ENCODE peak calls at places on chromosomes 7 and 10, in eight cellular contexts. S is natural killer cell, O is thyroid gland, V is neural crest cell, G is cardiac muscle cell, R is heart left ventricle, C is H9, L is IMR-90. A is an unnamed sample.

GRCh38 chr10:70441161-70441876 is at the start of gene NODAL:
- DNase-seq in C (peak), S (no peak), G (no peak), R (no peak), V (no peak), O (no peak), L (no peak), A (no peak)

GRCh38 chr10:130047336-130047735 is 63.3 kb downstream of the C10orf143 start:
- DNase-seq in O (no peak), S (no peak), V (no peak), G (no peak), L (no peak), R (no peak), C (no peak), A (no peak)

GRCh38 chr10:49435225-49435624 is 39.3 kb upstream of the DRGX start:
- DNase-seq in O (no peak), V (no peak), R (no peak), L (no peak), G (no peak), C (no peak), S (no peak), A (no peak)

GRCh38 chr7:43505412-43505811 is 77.5 kb upstream of the STK17A start:
- DNase-seq in R (no peak), G (no peak), V (no peak), C (no peak), O (no peak), S (no peak), L (no peak), A (no peak)

GRCh38 chr7:12090757-12091134 is 120.3 kb upstream of the TMEM106B start:
- DNase-seq in C (no peak), L (no peak), O (no peak), G (peak), S (no peak), V (no peak), R (no peak), A (no peak)

GRCh38 chr10:72784551-72785421 is 92.8 kb downstream of the MCU start:
- DNase-seq in S (no peak), C (no peak), V (peak), L (peak), O (no peak), G (peak), R (peak), A (no peak)

GRCh38 chr7:151897201-151897711 is 20.3 kb upstream of the PRKAG2 start:
- DNase-seq in R (no peak), G (peak), O (no peak), V (no peak), S (no peak), C (peak), L (no peak), A (no peak)

GRCh38 chr10:25565570-25565969 is 368.5 kb upstream of the MYO3A start:
- DNase-seq in V (no peak), S (no peak), R (no peak), L (no peak), C (no peak), O (no peak), G (no peak), A (no peak)

GRCh38 chr10:13956826-13957225 is 370.1 kb downstream of the PRPF18 start:
- DNase-seq in C (no peak), L (peak), R (peak), G (peak), S (no peak), O (peak), V (no peak), A (no peak)
- TF ChIP-seq CTCF in C (no peak), L (peak), R (no peak), G (peak), S (no peak), O (peak), V (no peak), A (no peak)

GRCh38 chr7:132183822-132184380 is 392.4 kb downstream of the PLXNA4 start:
- DNase-seq in S (no peak), O (no peak), V (no peak), R (no peak), G (no peak), L (no peak), C (no peak), A (no peak)
- TF ChIP-seq CTCF in S (no peak), O (no peak), V (no peak), R (no peak), G (no peak), L (no peak), C (no peak), A (no peak)

GRCh38 chr10:122939819-122940543 is 14.0 kb downstream of the C10orf88 start:
- DNase-seq in V (no peak), R (no peak), O (no peak), G (peak), L (peak), C (no peak), S (no peak), A (no peak)

GRCh38 chr10:122939133-122939532 is 14.9 kb downstream of the C10orf88 start:
- DNase-seq in G (no peak), V (no peak), C (no peak), S (no peak), O (no peak), R (no peak), L (no peak), A (no peak)
- TF ChIP-seq CTCF in G (no peak), V (no peak), C (no peak), S (no peak), O (no peak), R (no peak), L (no peak), A (no peak)

DNA sequence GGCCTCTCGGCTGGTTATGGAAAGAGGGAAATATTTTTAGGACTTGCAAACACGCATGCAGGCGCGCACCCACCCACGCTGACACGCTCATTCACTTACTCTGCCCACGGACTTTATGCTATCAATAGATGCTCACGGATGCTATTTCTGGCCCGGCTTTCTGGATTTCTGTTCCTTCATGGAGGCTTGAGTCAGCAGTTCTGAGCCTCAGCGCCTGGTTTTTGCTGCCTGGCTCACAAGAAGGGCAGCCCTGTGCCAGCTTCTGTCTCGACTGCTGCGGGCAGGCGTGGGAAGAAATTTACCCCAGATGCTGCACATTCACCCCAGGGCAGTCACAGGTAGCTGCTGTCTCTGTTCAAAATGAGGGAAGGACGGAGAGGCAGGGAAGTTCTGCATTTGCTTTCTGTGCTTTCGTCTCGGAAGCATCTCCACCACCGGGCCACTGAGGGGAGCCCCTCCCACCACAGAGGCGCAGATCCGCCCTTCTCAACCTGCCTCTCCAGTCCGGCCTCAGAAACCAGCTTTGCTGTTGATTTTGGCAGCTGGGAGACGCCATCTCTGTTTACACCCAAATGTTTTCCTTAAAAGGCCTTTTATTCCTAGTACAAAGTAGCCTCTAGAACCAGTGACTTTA is 116.2 kb upstream of the BTBD16 start:
- DNase-seq in O (no peak), R (peak), L (peak), G (peak), V (no peak), C (peak), S (no peak), A (no peak)
- TF ChIP-seq CTCF in O (no peak), R (no peak), L (no peak), G (no peak), V (no peak), C (peak), S (no peak), A (no peak)

GRCh38 chr7:13879143-13879542 is 110.3 kb downstream of the ETV1 start:
- DNase-seq in C (no peak), R (no peak), L (no peak), O (no peak), S (no peak), V (no peak), G (no peak), A (no peak)
- TF ChIP-seq CTCF in C (no peak), R (no peak), L (no peak), O (no peak), S (no peak), V (no peak), G (no peak), A (no peak)

DNA sequence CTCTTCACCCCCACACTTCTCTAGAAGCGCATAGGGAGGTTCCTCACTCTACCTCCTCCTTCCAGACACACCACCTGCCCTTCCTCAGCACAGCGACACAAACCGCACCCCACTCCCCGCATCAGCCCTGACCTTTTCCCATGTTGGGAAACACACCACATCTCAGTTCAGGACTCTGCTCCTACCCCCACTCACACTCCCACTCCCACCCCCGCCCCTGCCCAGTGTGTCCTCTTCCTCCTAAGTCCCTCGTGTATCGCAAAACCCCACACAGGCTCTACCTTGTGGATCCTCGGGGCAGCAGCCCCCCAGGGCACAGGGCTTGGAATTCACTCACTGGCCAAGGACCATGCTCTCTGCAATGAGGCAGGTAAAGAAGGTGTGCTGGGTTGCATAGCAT is 4.2 kb upstream of the AOC1 start:
- DNase-seq in O (no peak), R (no peak), V (no peak), C (peak), G (no peak), L (no peak), S (no peak), A (no peak)
- TF ChIP-seq CTCF in O (no peak), R (no peak), V (no peak), C (no peak), G (no peak), L (no peak), S (no peak), A (no peak)

DNA sequence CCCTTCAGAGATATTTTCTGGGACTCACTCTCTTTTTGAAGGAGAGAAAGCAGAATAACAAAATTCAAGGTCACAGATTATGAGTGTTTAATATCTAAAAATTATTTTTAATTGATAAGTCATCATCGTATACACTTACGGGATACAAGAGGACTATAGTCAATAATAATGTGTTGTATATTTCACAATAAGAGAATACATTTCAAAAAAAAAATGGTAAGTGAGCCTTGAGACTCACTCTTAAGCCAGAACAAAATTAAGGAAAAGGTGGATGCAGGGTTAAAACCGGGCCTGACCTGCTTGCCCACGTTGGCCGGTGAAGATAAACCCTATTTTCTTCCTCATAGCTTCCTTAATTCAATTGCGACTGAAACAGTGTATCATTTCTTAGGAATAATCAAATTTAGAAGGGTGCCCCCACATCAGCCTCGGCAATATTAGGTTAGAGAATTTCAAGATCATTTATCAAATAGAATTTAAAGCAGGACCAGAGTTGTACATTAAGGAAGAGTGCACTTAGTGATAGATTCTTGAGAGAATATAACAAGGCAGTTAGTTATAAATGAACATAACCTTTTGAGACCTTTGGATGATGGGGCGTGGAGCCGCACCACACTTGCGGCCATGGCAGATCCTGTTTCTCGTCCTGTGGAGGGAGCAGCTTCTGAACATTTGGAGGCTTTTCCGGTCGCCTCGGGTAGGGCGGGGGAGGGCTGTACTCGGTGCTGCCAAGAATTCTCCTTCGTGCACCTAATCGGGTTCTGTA is 321.8 kb downstream of the PAXIP1 start:
- DNase-seq in G (no peak), V (no peak), O (no peak), C (no peak), R (no peak), L (no peak), S (no peak), A (no peak)
- TF ChIP-seq CTCF in G (no peak), V (no peak), O (no peak), C (no peak), R (no peak), L (no peak), S (no peak), A (no peak)

GRCh38 chr7:86667732-86668131 is 24.0 kb downstream of the GRM3 start:
- DNase-seq in R (no peak), S (no peak), O (no peak), C (peak), L (no peak), G (no peak), V (no peak), A (no peak)
- TF ChIP-seq CTCF in R (no peak), S (no peak), O (no peak), C (peak), L (no peak), G (no peak), V (no peak), A (no peak)